ENCODE peak calls at places on chromosomes 7 and 10, in six cellular contexts. U, P, L, B, V and Z are unnamed samples.

GRCh38 chr10:1411451-1411850 is 325.9 kb downstream of the ADARB2 start:
- DNase-seq in L (no peak), B (no peak), U (peak; percentile 55), P (no peak), V (no peak), Z (no peak)

GRCh38 chr10:12448729-12449391 is 99.5 kb downstream of the CAMK1D start:
- DNase-seq in U (peak; percentile 85), V (no peak), L (no peak), B (peak; percentile 72), P (peak; percentile 77), Z (peak; percentile 73)

GRCh38 chr7:149780636-149781419 is 7.4 kb upstream of the ZNF467 start:
- DNase-seq in V (no peak), U (no peak), B (no peak), L (no peak), P (no peak), Z (no peak)

GRCh38 chr7:154874409-154875113 is 128.4 kb downstream of the PAXIP1 start:
- DNase-seq in B (no peak), U (peak; percentile 55), V (no peak), P (peak; percentile 29), L (no peak), Z (no peak)

GRCh38 chr10:49398000-49398861 is 2.3 kb upstream of the DRGX start:
- DNase-seq in B (peak; percentile 20), U (peak; percentile 86), P (peak; percentile 71), V (no peak), L (no peak), Z (no peak)

GRCh38 chr10:93384006-93384405 is 98.1 kb downstream of the MYOF start:
- DNase-seq in P (no peak), L (no peak), V (peak; percentile 92), U (no peak), B (no peak), Z (no peak)

GRCh38 chr7:7178081-7178480 is 4.3 kb upstream of the C1GALT1 start:
- DNase-seq in P (no peak), V (no peak), B (no peak), U (no peak), L (no peak), Z (no peak)

GRCh38 chr10:72802291-72803118 is 91.0 kb upstream of the OIT3 start:
- DNase-seq in U (no peak), B (peak; percentile 73), L (no peak), P (no peak), V (no peak), Z (no peak)

GRCh38 chr7:70694357-70694908 is 437.5 kb upstream of the GALNT17 start:
- DNase-seq in L (no peak), V (no peak), B (peak; percentile 43), U (no peak), P (peak; percentile 55), Z (peak; percentile 48)

GRCh38 chr7:14023838-14024237 is 34.4 kb upstream of the ETV1 start:
- DNase-seq in L (no peak), B (no peak), U (no peak), P (no peak), V (no peak), Z (no peak)

GRCh38 chr7:136509466-136509865 is 359.0 kb upstream of the CHRM2 start:
- DNase-seq in P (no peak), U (no peak), L (no peak), V (no peak), B (no peak), Z (no peak)

GRCh38 chr7:2233876-2234275 is 1.1 kb upstream of the MAD1L1 start:
- DNase-seq in B (no peak), V (no peak), L (no peak), P (no peak), U (no peak), Z (no peak)

GRCh38 chr7:39132306-39132705 is 154.6 kb downstream of the POU6F2 start:
- DNase-seq in U (no peak), P (no peak), V (no peak), B (no peak), L (no peak), Z (no peak)

GRCh38 chr7:22194633-22195273 is 162.2 kb downstream of the RAPGEF5 start:
- DNase-seq in L (no peak), V (no peak), U (no peak), P (no peak), B (no peak), Z (no peak)

GRCh38 chr10:14782691-14783363 is 8.1 kb upstream of the FAM107B start:
- DNase-seq in V (peak; percentile 11), L (no peak), B (no peak), U (no peak), P (no peak), Z (no peak)

GRCh38 chr10:130863044-130863443 is 448.5 kb downstream of the TCERG1L start:
- DNase-seq in P (no peak), B (no peak), L (no peak), V (no peak), U (no peak), Z (no peak)

GRCh38 chr7:102890292-102890970 is 22.4 kb upstream of the LRRC17 start:
- DNase-seq in U (no peak), B (peak; percentile 96), V (no peak), P (no peak), L (no peak), Z (no peak)

GRCh38 chr10:133164816-133165555 is 5.0 kb downstream of the KNDC1 start:
- DNase-seq in V (no peak), P (peak; percentile 29), U (peak; percentile 71), B (no peak), L (no peak), Z (no peak)

GRCh38 chr10:73076361-73077183 is 20.1 kb downstream of the P4HA1 start:
- DNase-seq in L (peak; percentile 45), V (no peak), B (peak; percentile 87), U (no peak), P (peak; percentile 84), Z (no peak)

GRCh38 chr7:116598846-116599245 is 73.2 kb upstream of the MET start:
- DNase-seq in B (no peak), U (no peak), L (no peak), V (no peak), P (no peak), Z (no peak)

GRCh38 chr7:17315974-17316373 is 17.5 kb downstream of the AHR start:
- DNase-seq in L (no peak), U (no peak), P (no peak), V (no peak), B (no peak), Z (no peak)

GRCh38 chr10:77872151-77872946 is 54.2 kb downstream of the DLG5 start:
- DNase-seq in V (no peak), U (peak; percentile 61), L (no peak), P (no peak), B (peak; percentile 75), Z (no peak)

GRCh38 chr7:135977742-135978066 is 545 bp upstream of the MTPN start:
- DNase-seq in B (no peak), L (no peak), U (no peak), V (no peak), P (no peak), Z (no peak)

GRCh38 chr10:108014902-108015177 is 850.3 kb upstream of the SORCS1 start:
- DNase-seq in U (no peak), B (no peak), L (no peak), V (no peak), P (no peak), Z (no peak)

GRCh38 chr7:4268040-4268965 is 413.8 kb upstream of the FOXK1 start:
- DNase-seq in B (no peak), L (no peak), P (no peak), U (peak; percentile 33), V (no peak), Z (no peak)

GRCh38 chr10:101208543-101208942 is 20.7 kb downstream of the LBX1 start:
- DNase-seq in V (no peak), B (no peak), P (no peak), U (no peak), L (no peak), Z (no peak)

GRCh38 chr7:468681-469590 is 50.7 kb downstream of the PDGFA start:
- DNase-seq in V (no peak), B (no peak), U (peak; percentile 41), P (peak; percentile 64), L (no peak), Z (no peak)
- H3K4me1 ChIP-seq in V (peaks cover 14% of the 10 kb centered on the region), B (peaks cover 16% of the 10 kb centered on the region), U (peaks cover 46% of the 10 kb centered on the region), P (no peaks in the 10 kb centered on the region), L (no peaks in the 10 kb centered on the region), Z (no peaks in the 10 kb centered on the region)

GRCh38 chr10:70508912-70509366 is 30.4 kb downstream of the PALD1 start:
- DNase-seq in B (peak; percentile 42), V (no peak), U (no peak), L (peak; percentile 30), P (peak; percentile 78), Z (peak; percentile 84)
- H3K4me1 ChIP-seq in B (peaks cover 5% of the 10 kb centered on the region), V (no peaks in the 10 kb centered on the region), U (peaks cover 67% of the 10 kb centered on the region), L (no peaks in the 10 kb centered on the region), P (no peaks in the 10 kb centered on the region), Z (peaks cover 61% of the 10 kb centered on the region)

GRCh38 chr7:47074702-47075153 is 507.2 kb downstream of the TNS3 start:
- DNase-seq in V (no peak), P (no peak), U (no peak), B (peak; percentile 24), L (no peak), Z (no peak)

GRCh38 chr7:47073284-47073683 is 508.6 kb downstream of the TNS3 start:
- DNase-seq in L (no peak), U (no peak), V (no peak), B (no peak), P (no peak), Z (no peak)

GRCh38 chr7:47083476-47084250 is 498.2 kb downstream of the TNS3 start:
- DNase-seq in L (no peak), B (no peak), U (no peak), V (no peak), P (no peak), Z (no peak)

GRCh38 chr7:47080816-47081215 is 501.1 kb downstream of the TNS3 start:
- DNase-seq in B (peak; percentile 87), L (no peak), V (no peak), U (no peak), P (no peak), Z (no peak)

GRCh38 chr7:47078241-47078640 is 503.7 kb downstream of the TNS3 start:
- DNase-seq in B (no peak), U (no peak), L (no peak), V (no peak), P (no peak), Z (no peak)
- H3K4me1 ChIP-seq in B (no peaks in the 10 kb centered on the region), U (no peaks in the 10 kb centered on the region), L (no peaks in the 10 kb centered on the region), V (no peaks in the 10 kb centered on the region), P (no peaks in the 10 kb centered on the region), Z (no peaks in the 10 kb centered on the region)

GRCh38 chr7:129843982-129844840 is 108.5 kb downstream of the UBE2H start:
- DNase-seq in L (no peak), U (no peak), P (no peak), B (no peak), V (no peak), Z (no peak)
- H3K4me1 ChIP-seq in L (no peaks in the 10 kb centered on the region), U (peaks cover 89% of the 10 kb centered on the region), P (peaks cover 11% of the 10 kb centered on the region), B (peaks cover 18% of the 10 kb centered on the region), V (peaks cover 41% of the 10 kb centered on the region), Z (no peaks in the 10 kb centered on the region)